ENCODE peak calls at places on chromosome 3, in nine cellular contexts. L is neuronal stem cell, V is upper lobe of left lung, F is cardiac muscle cell, Q is A549, M is uterus, K is neural progenitor cell, N is body of pancreas, D is mesendoderm. C is an unnamed sample. For H3K4me1, the result is how much of the 10 kb centered on the place peaks cover.

GRCh38 chr3:187743195-187744141 is 1.8 kb downstream of the BCL6 start:
- DNase-seq in L (no peak), V (peak), F (peak), Q (peak), M (peak), K (peak), N (peak), D (peak), C (no peak)

GRCh38 chr3:126201168-126201567 is 20.8 kb upstream of the ALDH1L1 start:
- DNase-seq in L (no peak), V (no peak), F (no peak), Q (no peak), M (no peak), K (no peak), N (no peak), D (no peak), C (no peak)

GRCh38 chr3:106423321-106424225 is 554.8 kb upstream of the CBLB start:
- DNase-seq in L (no peak), V (no peak), F (peak), Q (no peak), M (no peak), K (no peak), N (no peak), D (no peak), C (no peak)

GRCh38 chr3:59189561-59190338 is 139.9 kb upstream of the CFAP20DC start:
- DNase-seq in L (no peak), V (no peak), F (peak), Q (peak), M (no peak), K (no peak), N (no peak), D (peak), C (no peak)

GRCh38 chr3:153232737-153233330 is 70.8 kb downstream of the RAP2B start:
- DNase-seq in L (no peak), V (no peak), F (peak), Q (no peak), M (no peak), K (no peak), N (no peak), D (no peak), C (no peak)

GRCh38 chr3:51671090-51672082 is at the start of gene TEX264:
- DNase-seq in L (peak), V (peak), F (peak), Q (peak), M (peak), K (peak), N (peak), D (peak), C (peak)

GRCh38 chr3:4494807-4495200 is 1.7 kb downstream of the ITPR1 start:
- DNase-seq in L (no peak), V (no peak), F (no peak), Q (no peak), M (no peak), K (no peak), N (no peak), D (no peak), C (no peak)

GRCh38 chr3:135491478-135491877 is 474.1 kb upstream of the PPP2R3A start:
- DNase-seq in L (no peak), V (no peak), F (no peak), Q (no peak), M (no peak), K (peak), N (no peak), D (peak), C (no peak)

GRCh38 chr3:177358968-177359600 is 161.8 kb upstream of the TBL1XR1 start:
- DNase-seq in L (peak), V (peak), F (peak), Q (peak), M (peak), K (peak), N (peak), D (peak), C (no peak)

GRCh38 chr3:73353661-73354217 is 271.0 kb downstream of the PDZRN3 start:
- DNase-seq in L (no peak), V (no peak), F (no peak), Q (no peak), M (no peak), K (peak), N (no peak), D (peak), C (no peak)

DNA sequence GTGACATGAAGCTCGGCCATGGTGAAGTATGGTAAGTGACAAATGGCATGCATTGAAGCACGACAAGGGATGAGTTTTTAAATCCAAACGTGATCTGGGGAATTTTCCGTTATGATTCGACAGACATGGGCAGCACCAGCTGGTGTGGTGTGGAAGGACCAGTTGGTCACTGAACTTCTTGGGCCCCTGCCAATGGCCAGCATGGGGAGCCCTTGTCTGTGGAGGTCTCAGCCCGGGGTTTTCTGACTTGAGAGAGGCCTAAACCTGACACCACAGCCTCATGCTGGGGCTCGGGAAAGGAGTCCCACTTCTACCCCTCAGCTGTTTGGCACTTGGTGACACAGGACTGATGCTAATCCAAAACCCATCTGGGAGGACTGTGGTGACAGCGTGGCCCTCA is 69.3 kb downstream of the ATP1B3 start:
- DNase-seq in L (no peak), V (no peak), F (no peak), Q (no peak), M (no peak), K (no peak), N (no peak), D (no peak), C (peak)
- H3K4me3 ChIP-seq in L (no peak), V (no peak), F (no peak), Q (no peak), M (no peak), K (no peak), N (no peak), D (no peak), C (no peak)

DNA sequence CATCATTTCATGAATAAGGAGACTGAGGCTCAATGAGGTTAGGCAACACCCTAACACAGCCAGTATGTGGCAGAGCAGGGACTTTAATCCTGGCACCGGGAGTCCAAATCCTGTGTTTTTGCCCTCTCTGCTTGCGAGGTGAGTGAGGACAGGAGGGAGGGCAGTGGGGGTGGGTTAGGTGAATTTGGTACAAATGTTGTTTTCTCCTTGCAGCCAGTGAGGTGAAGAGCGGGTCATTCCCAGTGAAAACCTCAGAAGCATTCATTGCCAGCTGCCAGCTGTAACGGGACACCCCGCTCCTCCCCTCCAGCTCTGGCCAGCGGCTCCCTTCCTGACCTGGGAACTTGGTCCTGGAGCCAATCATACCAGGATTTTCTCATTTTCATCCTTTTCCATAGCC is 45.7 kb upstream of the RAB6B start:
- DNase-seq in L (no peak), V (no peak), F (peak), Q (no peak), M (no peak), K (peak), N (no peak), D (no peak), C (peak)
- H3K27ac ChIP-seq in L (no peak), V (peak), F (no peak), Q (no peak), M (no peak), K (no peak), N (no peak), D (no peak), C (no peak)

GRCh38 chr3:46952813-46953212 is 23.7 kb downstream of the CCDC12 start:
- DNase-seq in L (no peak), V (no peak), F (no peak), Q (no peak), M (no peak), K (no peak), N (no peak), D (no peak), C (no peak)
- H3K4me1 ChIP-seq in L (under half), V (half or more), F (under half), Q (half or more), M (under half), K (under half), N (half or more), D (under half), C (under half)

DNA sequence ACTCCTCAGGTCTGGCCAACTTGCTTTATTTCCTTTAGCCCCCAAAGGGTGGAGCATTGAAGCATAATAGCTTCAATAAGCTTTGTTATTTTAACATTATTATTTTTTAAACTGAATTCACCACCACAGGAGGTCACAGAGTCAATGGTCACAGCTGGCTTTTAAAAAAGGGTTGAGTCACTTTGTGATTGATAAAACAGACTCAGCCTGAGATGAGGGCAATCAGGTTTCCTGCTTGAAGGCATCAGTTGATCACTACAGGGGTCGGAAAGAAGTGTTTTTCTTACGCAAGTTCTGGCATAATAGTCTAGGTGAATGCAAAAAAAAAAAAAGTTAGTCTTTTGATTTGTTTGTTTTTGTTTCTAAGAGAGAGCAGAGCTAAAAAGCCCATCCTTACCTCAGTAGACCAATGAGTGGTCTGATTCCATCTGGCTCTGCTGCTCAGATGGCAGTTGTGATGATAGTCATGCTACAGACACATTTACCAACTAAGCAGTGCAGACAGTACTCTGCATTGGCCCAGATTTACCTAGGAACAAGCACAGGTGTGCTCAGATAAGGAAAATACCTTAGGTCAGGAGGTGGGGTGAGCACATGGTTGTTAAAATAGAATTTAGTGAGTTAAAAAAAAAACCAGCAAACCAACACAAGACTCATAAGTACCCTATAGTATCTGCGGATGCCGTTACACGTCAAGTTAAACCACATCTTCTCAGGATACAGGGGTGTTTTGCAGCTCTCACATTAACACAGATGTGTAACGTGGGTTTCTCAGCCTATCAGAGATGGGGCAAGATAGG is 22.6 kb downstream of the ZNF80 start:
- DNase-seq in L (no peak), V (no peak), F (no peak), Q (no peak), M (no peak), K (no peak), N (no peak), D (peak), C (no peak)
- H3K4me3 ChIP-seq in L (peak), V (no peak), F (no peak), Q (no peak), M (no peak), K (no peak), N (no peak), D (no peak), C (no peak)

GRCh38 chr3:77039606-77040553 is at the start of gene ROBO2:
- DNase-seq in L (peak), V (peak), F (peak), Q (no peak), M (peak), K (peak), N (peak), D (peak), C (peak)
- H3K27ac ChIP-seq in L (peak), V (peak), F (no peak), Q (no peak), M (peak), K (peak), N (no peak), D (no peak), C (peak)

GRCh38 chr3:29802057-29802456 is 521.2 kb downstream of the RBMS3 start:
- DNase-seq in L (no peak), V (no peak), F (no peak), Q (no peak), M (no peak), K (no peak), N (no peak), D (no peak), C (no peak)

GRCh38 chr3:29804044-29804443 is 523.2 kb downstream of the RBMS3 start:
- DNase-seq in L (no peak), V (no peak), F (no peak), Q (no peak), M (no peak), K (no peak), N (no peak), D (no peak), C (no peak)

DNA sequence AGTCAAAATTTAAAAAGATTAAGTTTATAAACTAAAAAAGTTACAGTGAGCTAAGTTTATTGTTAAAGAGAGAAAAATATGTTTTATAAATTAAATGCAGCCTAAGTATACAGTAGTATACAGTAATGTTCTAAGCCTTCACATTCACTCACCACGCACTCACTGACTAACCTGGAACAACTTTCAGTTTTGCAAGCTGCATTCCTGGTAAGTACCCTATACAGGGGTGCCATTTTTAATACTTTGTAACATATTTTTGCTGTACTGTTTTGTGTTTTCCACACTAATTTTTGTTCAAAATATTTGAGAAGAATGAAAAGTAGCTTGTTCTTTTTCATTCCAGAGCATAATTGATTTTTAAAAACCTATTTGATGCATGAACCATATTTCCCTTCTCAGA is 524.9 kb downstream of the RBMS3 start:
- DNase-seq in L (no peak), V (no peak), F (peak), Q (no peak), M (no peak), K (no peak), N (no peak), D (no peak), C (no peak)
- H3K4me1 ChIP-seq in L (under half), V (under half), F (under half), Q (under half), M (under half), K (under half), N (under half), D (under half), C (under half)

GRCh38 chr3:39147711-39148115 is 5.7 kb downstream of the CSRNP1 start:
- DNase-seq in L (no peak), V (no peak), F (peak), Q (no peak), M (no peak), K (no peak), N (no peak), D (peak), C (peak)
- H3K4me3 ChIP-seq in L (no peak), V (peak), F (no peak), Q (peak), M (no peak), K (no peak), N (no peak), D (no peak), C (no peak)

GRCh38 chr3:50263443-50264388 is 5.2 kb upstream of the SEMA3B start:
- DNase-seq in L (no peak), V (no peak), F (no peak), Q (no peak), M (no peak), K (no peak), N (no peak), D (no peak), C (no peak)
- H3K27ac ChIP-seq in L (peak), V (peak), F (peak), Q (peak), M (peak), K (peak), N (peak), D (peak), C (peak)